ENCODE peak calls at places on chromosomes 13 and 19, in eight cellular contexts. One of them, this sample, is unnamed.

GRCh38 chr13:75637101-75637774 is 1.1 kb downstream of the LMO7 start:
- DNase-seq in fibroblast of the aortic adventitia: no peak
- DNase-seq in cardiac fibroblast: no peak
- DNase-seq in BE2C: no peak
- DNase-seq in HL-60: no peak
- DNase-seq in gastrocnemius medialis: no peak
- DNase-seq in ovary: no peak
- DNase-seq in OCI-LY7: no peak
- DNase-seq in this sample: peak; percentile 21

GRCh38 chr13:110244096-110244830 is 62.7 kb downstream of the COL4A1 start:
- DNase-seq in fibroblast of the aortic adventitia: peak; percentile 87
- DNase-seq in cardiac fibroblast: no peak
- DNase-seq in HL-60: no peak
- DNase-seq in OCI-LY7: no peak
- DNase-seq in BE2C: no peak
- DNase-seq in gastrocnemius medialis: no peak
- DNase-seq in ovary: no peak
- DNase-seq in this sample: no peak

GRCh38 chr19:41994521-41994971 is 516 bp upstream of the ATP1A3 start:
- DNase-seq in HL-60: no peak
- DNase-seq in ovary: no peak
- DNase-seq in BE2C: peak; percentile 77
- DNase-seq in gastrocnemius medialis: no peak
- DNase-seq in cardiac fibroblast: no peak
- DNase-seq in OCI-LY7: peak; percentile 36
- DNase-seq in fibroblast of the aortic adventitia: no peak
- DNase-seq in this sample: no peak

GRCh38 chr13:80141114-80141849 is 199.6 kb downstream of the SPRY2 start:
- DNase-seq in OCI-LY7: no peak
- DNase-seq in gastrocnemius medialis: no peak
- DNase-seq in BE2C: no peak
- DNase-seq in fibroblast of the aortic adventitia: peak; percentile 96
- DNase-seq in ovary: peak; percentile 65
- DNase-seq in cardiac fibroblast: peak; percentile 95
- DNase-seq in HL-60: no peak
- DNase-seq in this sample: no peak

GRCh38 chr19:40523322-40524047 is 53.2 kb upstream of the SHKBP1 start:
- DNase-seq in cardiac fibroblast: peak; percentile 71
- DNase-seq in BE2C: peak; percentile 88
- DNase-seq in HL-60: peak; percentile 33
- DNase-seq in ovary: no peak
- DNase-seq in OCI-LY7: peak; percentile 84
- DNase-seq in gastrocnemius medialis: peak; percentile 33
- DNase-seq in fibroblast of the aortic adventitia: peak; percentile 47
- DNase-seq in this sample: peak; percentile 75

GRCh38 chr19:46466536-46467199 is 4.7 kb downstream of the PNMA8A start:
- DNase-seq in HL-60: no peak
- DNase-seq in gastrocnemius medialis: no peak
- DNase-seq in cardiac fibroblast: peak; percentile 84
- DNase-seq in ovary: peak; percentile 74
- DNase-seq in fibroblast of the aortic adventitia: peak; percentile 90
- DNase-seq in OCI-LY7: peak; percentile 75
- DNase-seq in BE2C: no peak
- DNase-seq in this sample: peak; percentile 73

GRCh38 chr19:30590596-30591229 is 218.5 kb downstream of the ZNF536 start:
- DNase-seq in BE2C: no peak
- DNase-seq in ovary: no peak
- DNase-seq in cardiac fibroblast: no peak
- DNase-seq in fibroblast of the aortic adventitia: no peak
- DNase-seq in HL-60: no peak
- DNase-seq in OCI-LY7: no peak
- DNase-seq in gastrocnemius medialis: no peak
- DNase-seq in this sample: no peak

GRCh38 chr13:110284809-110285519 is 22.0 kb downstream of the COL4A1 start:
- DNase-seq in HL-60: no peak
- DNase-seq in fibroblast of the aortic adventitia: no peak
- DNase-seq in ovary: no peak
- DNase-seq in OCI-LY7: no peak
- DNase-seq in BE2C: no peak
- DNase-seq in cardiac fibroblast: no peak
- DNase-seq in gastrocnemius medialis: no peak
- DNase-seq in this sample: no peak

GRCh38 chr13:90091611-90092010 is 1255.9 kb upstream of the MIR17HG start:
- DNase-seq in ovary: no peak
- DNase-seq in gastrocnemius medialis: no peak
- DNase-seq in HL-60: peak; percentile 32
- DNase-seq in cardiac fibroblast: no peak
- DNase-seq in BE2C: no peak
- DNase-seq in fibroblast of the aortic adventitia: no peak
- DNase-seq in OCI-LY7: no peak
- DNase-seq in this sample: no peak

GRCh38 chr13:31495336-31495735 is 244.0 kb upstream of the RXFP2 start:
- DNase-seq in HL-60: no peak
- DNase-seq in cardiac fibroblast: no peak
- DNase-seq in OCI-LY7: no peak
- DNase-seq in fibroblast of the aortic adventitia: no peak
- DNase-seq in gastrocnemius medialis: no peak
- DNase-seq in ovary: no peak
- DNase-seq in BE2C: no peak
- DNase-seq in this sample: no peak

GRCh38 chr19:46073268-46073922 is 32.6 kb upstream of the IGFL4 start:
- DNase-seq in BE2C: no peak
- DNase-seq in gastrocnemius medialis: no peak
- DNase-seq in OCI-LY7: no peak
- DNase-seq in fibroblast of the aortic adventitia: peak; percentile 51
- DNase-seq in cardiac fibroblast: no peak
- DNase-seq in HL-60: peak; percentile 28
- DNase-seq in ovary: no peak
- DNase-seq in this sample: no peak

GRCh38 chr13:83895994-83896580 is 13.8 kb upstream of the SLITRK1 start:
- DNase-seq in OCI-LY7: no peak
- DNase-seq in ovary: no peak
- DNase-seq in HL-60: no peak
- DNase-seq in gastrocnemius medialis: no peak
- DNase-seq in cardiac fibroblast: no peak
- DNase-seq in BE2C: no peak
- DNase-seq in fibroblast of the aortic adventitia: no peak
- DNase-seq in this sample: no peak

GRCh38 chr13:33610471-33611015 is 207.4 kb upstream of the RFC3 start:
- DNase-seq in gastrocnemius medialis: peak; percentile 89
- DNase-seq in fibroblast of the aortic adventitia: peak; percentile 5
- DNase-seq in OCI-LY7: no peak
- DNase-seq in BE2C: peak; percentile 10
- DNase-seq in HL-60: no peak
- DNase-seq in cardiac fibroblast: peak; percentile 44
- DNase-seq in ovary: peak; percentile 27
- DNase-seq in this sample: no peak

GRCh38 chr19:40717325-40717879 is 490 bp downstream of the ITPKC start:
- DNase-seq in HL-60: no peak
- DNase-seq in BE2C: no peak
- DNase-seq in gastrocnemius medialis: peak; percentile 46
- DNase-seq in OCI-LY7: no peak
- DNase-seq in ovary: no peak
- DNase-seq in cardiac fibroblast: no peak
- DNase-seq in fibroblast of the aortic adventitia: no peak
- DNase-seq in this sample: no peak

GRCh38 chr19:17727843-17728242 is 8.6 kb downstream of the MAP1S start:
- DNase-seq in ovary: no peak
- DNase-seq in fibroblast of the aortic adventitia: no peak
- DNase-seq in HL-60: no peak
- DNase-seq in BE2C: no peak
- DNase-seq in cardiac fibroblast: no peak
- DNase-seq in gastrocnemius medialis: no peak
- DNase-seq in OCI-LY7: no peak
- DNase-seq in this sample: no peak

DNA sequence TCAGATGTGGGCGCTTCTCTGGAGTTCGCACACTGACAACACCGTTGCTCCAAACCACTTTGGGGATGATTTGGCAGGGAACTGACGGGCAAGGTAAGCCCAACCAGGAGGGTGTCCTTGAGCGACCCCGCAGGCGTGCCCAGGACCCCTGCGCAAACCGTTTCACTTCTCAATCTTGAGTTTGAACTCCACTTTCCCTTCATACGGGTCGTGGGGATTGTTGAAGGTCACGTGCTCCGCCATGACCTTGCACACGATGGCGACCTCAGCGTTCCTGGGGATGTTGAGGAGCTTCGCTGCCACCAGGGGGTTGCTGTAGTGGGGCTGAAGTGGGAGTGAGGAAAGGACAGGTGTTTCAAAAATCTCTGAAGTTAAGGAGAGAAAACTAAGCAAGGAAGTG is 8.8 kb downstream of the ATP4B start:
- DNase-seq in ovary: no peak
- DNase-seq in fibroblast of the aortic adventitia: no peak
- DNase-seq in HL-60: no peak
- DNase-seq in OCI-LY7: no peak
- DNase-seq in cardiac fibroblast: no peak
- DNase-seq in BE2C: peak; percentile 4
- DNase-seq in gastrocnemius medialis: peak; percentile 3
- DNase-seq in this sample: no peak
- TF ChIP-seq CTCF in ovary: no peak
- TF ChIP-seq CTCF in fibroblast of the aortic adventitia: no peak
- TF ChIP-seq CTCF in HL-60: no peak
- TF ChIP-seq CTCF in OCI-LY7: no peak
- TF ChIP-seq CTCF in cardiac fibroblast: no peak
- TF ChIP-seq CTCF in BE2C: no peak
- TF ChIP-seq CTCF in gastrocnemius medialis: no peak
- TF ChIP-seq CTCF in this sample: no peak

DNA sequence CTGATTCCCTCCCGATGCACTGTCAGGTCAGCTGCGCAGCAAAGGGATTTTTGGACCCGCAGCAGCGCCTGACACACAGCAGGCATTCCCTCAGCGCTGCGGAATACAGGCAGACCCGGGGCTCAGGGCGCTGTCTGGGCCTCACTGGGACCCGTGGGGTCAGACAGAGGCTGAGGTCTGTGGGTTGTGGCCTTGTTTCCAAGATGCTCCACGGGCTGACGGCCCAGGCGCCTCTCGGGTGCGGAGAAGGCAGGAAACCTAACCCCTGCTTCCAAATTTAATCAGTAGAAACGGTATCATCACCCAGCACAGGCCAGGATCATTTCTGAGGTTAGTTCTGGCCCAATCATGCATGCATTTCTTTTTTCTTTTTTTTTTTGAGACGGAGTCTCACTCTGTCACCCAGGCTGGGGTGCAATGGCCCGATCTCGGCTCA is 686 bp upstream of the RNF126 start:
- DNase-seq in cardiac fibroblast: no peak
- DNase-seq in ovary: no peak
- DNase-seq in gastrocnemius medialis: no peak
- DNase-seq in fibroblast of the aortic adventitia: no peak
- DNase-seq in HL-60: no peak
- DNase-seq in OCI-LY7: no peak
- DNase-seq in BE2C: no peak
- DNase-seq in this sample: no peak
- TF ChIP-seq CTCF in cardiac fibroblast: no peak
- TF ChIP-seq CTCF in ovary: no peak
- TF ChIP-seq CTCF in gastrocnemius medialis: no peak
- TF ChIP-seq CTCF in fibroblast of the aortic adventitia: no peak
- TF ChIP-seq CTCF in HL-60: no peak
- TF ChIP-seq CTCF in OCI-LY7: no peak
- TF ChIP-seq CTCF in BE2C: no peak
- TF ChIP-seq CTCF in this sample: no peak

DNA sequence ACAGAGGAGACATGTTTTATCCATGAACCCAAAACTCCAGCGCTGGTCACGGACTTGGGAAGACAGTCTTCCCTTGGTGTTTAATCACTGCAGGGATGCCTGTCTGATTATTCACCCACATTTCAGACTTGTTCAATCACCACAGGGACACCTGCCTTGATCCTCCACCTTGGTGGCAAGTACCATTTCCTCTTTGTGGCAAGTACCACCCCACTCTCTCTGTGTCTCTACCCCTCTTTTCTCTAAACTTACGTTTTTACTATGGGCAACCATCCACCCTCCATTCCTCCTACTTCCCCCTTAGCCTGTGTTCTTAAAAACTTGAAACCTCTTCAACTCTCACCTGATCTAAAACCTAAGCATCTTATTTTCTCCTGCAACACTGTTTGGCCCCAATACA is 16.8 kb downstream of the ZNF83 start:
- DNase-seq in ovary: no peak
- DNase-seq in gastrocnemius medialis: no peak
- DNase-seq in BE2C: no peak
- DNase-seq in cardiac fibroblast: no peak
- DNase-seq in fibroblast of the aortic adventitia: no peak
- DNase-seq in HL-60: no peak
- DNase-seq in OCI-LY7: no peak
- DNase-seq in this sample: no peak
- TF ChIP-seq CTCF in ovary: no peak
- TF ChIP-seq CTCF in gastrocnemius medialis: no peak
- TF ChIP-seq CTCF in BE2C: no peak
- TF ChIP-seq CTCF in cardiac fibroblast: no peak
- TF ChIP-seq CTCF in fibroblast of the aortic adventitia: no peak
- TF ChIP-seq CTCF in HL-60: no peak
- TF ChIP-seq CTCF in OCI-LY7: no peak
- TF ChIP-seq CTCF in this sample: no peak

GRCh38 chr13:101454767-101455166 is 2.3 kb downstream of the ITGBL1 start:
- DNase-seq in gastrocnemius medialis: no peak
- DNase-seq in HL-60: no peak
- DNase-seq in ovary: no peak
- DNase-seq in BE2C: no peak
- DNase-seq in OCI-LY7: no peak
- DNase-seq in cardiac fibroblast: peak; percentile 14
- DNase-seq in fibroblast of the aortic adventitia: peak; percentile 71
- DNase-seq in this sample: no peak

GRCh38 chr13:101451641-101452040 is 834 bp upstream of the ITGBL1 start:
- DNase-seq in BE2C: no peak
- DNase-seq in fibroblast of the aortic adventitia: no peak
- DNase-seq in OCI-LY7: no peak
- DNase-seq in cardiac fibroblast: no peak
- DNase-seq in ovary: no peak
- DNase-seq in HL-60: no peak
- DNase-seq in gastrocnemius medialis: no peak
- DNase-seq in this sample: no peak

GRCh38 chr13:101452519-101453485 is at the start of gene ITGBL1:
- DNase-seq in BE2C: no peak
- DNase-seq in fibroblast of the aortic adventitia: peak; percentile 74
- DNase-seq in gastrocnemius medialis: no peak
- DNase-seq in ovary: no peak
- DNase-seq in cardiac fibroblast: peak; percentile 7
- DNase-seq in HL-60: no peak
- DNase-seq in OCI-LY7: no peak
- DNase-seq in this sample: no peak

GRCh38 chr13:101455863-101456262 is 3.4 kb downstream of the ITGBL1 start:
- DNase-seq in HL-60: no peak
- DNase-seq in cardiac fibroblast: peak; percentile 84
- DNase-seq in OCI-LY7: no peak
- DNase-seq in ovary: no peak
- DNase-seq in BE2C: no peak
- DNase-seq in fibroblast of the aortic adventitia: peak; percentile 95
- DNase-seq in gastrocnemius medialis: no peak
- DNase-seq in this sample: no peak

DNA sequence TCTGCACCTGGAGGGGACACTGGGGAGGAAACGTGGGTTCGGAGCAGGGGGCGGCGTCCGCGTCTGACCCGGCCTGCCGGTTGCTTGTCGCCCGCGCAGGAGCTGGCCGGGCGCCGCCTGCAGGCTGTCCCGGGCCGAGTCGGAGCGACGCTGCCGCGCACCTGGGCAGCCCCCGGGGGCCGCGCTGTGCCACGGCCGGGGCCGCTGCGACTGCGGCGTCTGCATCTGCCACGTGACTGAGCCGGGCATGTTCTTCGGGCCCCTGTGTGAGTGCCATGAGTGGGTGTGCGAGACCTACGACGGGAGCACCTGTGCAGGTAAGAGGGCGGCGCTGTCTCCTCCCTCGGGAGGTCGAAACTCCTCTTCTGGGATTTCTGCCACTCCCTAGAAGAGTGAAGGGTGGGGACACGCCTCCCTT is 1.3 kb downstream of the ITGBL1 start:
- DNase-seq in fibroblast of the aortic adventitia: no peak
- DNase-seq in ovary: no peak
- DNase-seq in gastrocnemius medialis: no peak
- DNase-seq in BE2C: no peak
- DNase-seq in HL-60: no peak
- DNase-seq in cardiac fibroblast: no peak
- DNase-seq in OCI-LY7: no peak
- DNase-seq in this sample: peak; percentile 30
- TF ChIP-seq CTCF in fibroblast of the aortic adventitia: peak; percentile 15
- TF ChIP-seq CTCF in ovary: no peak
- TF ChIP-seq CTCF in gastrocnemius medialis: no peak
- TF ChIP-seq CTCF in BE2C: no peak
- TF ChIP-seq CTCF in HL-60: no peak
- TF ChIP-seq CTCF in cardiac fibroblast: no peak
- TF ChIP-seq CTCF in OCI-LY7: no peak
- TF ChIP-seq CTCF in this sample: peak; percentile 22

This sample was measured in GM13976.